ENCODE peak calls at places on chromosome 21, in six cellular contexts. I, J, H, T, G and N are unnamed samples.

GRCh38 chr21:38377165-38378093 is 120.6 kb downstream of the KCNJ15 start:
- DNase-seq in I (no peak), J (no peak), H (no peak), T (no peak), G (no peak), N (no peak)

GRCh38 chr21:37207441-37208009 is 59.6 kb downstream of the VPS26C start:
- DNase-seq in I (no peak), J (peak; percentile 93), H (no peak), T (peak; percentile 82), G (no peak), N (no peak)

GRCh38 chr21:42118121-42118795 is 47.1 kb downstream of the UMODL1 start:
- DNase-seq in I (no peak), J (no peak), H (no peak), T (no peak), G (no peak), N (no peak)

GRCh38 chr21:37463083-37463780 is 96.7 kb downstream of the DYRK1A start:
- DNase-seq in I (no peak), J (peak; percentile 32), H (no peak), T (peak; percentile 12), G (peak; percentile 41), N (peak; percentile 47)

GRCh38 chr21:21631961-21632360 is 633.8 kb downstream of the NCAM2 start:
- DNase-seq in I (no peak), J (no peak), H (no peak), T (no peak), G (no peak), N (no peak)

GRCh38 chr21:33761104-33762036 is 119.1 kb downstream of the ITSN1 start:
- DNase-seq in I (no peak), J (peak; percentile 73), H (no peak), T (no peak), G (peak; percentile 72), N (no peak)

GRCh38 chr21:17732306-17732705 is 86.8 kb downstream of the C21orf91 start:
- DNase-seq in I (no peak), J (no peak), H (no peak), T (no peak), G (no peak), N (no peak)

GRCh38 chr21:46148106-46148505 is 7.3 kb downstream of the FTCD start:
- DNase-seq in I (peak; percentile 5), J (no peak), H (no peak), T (no peak), G (no peak), N (no peak)

GRCh38 chr21:23792300-23792699 is 1815.0 kb downstream of the MRPL39 start:
- DNase-seq in I (no peak), J (no peak), H (no peak), T (no peak), G (no peak), N (no peak)

GRCh38 chr21:42559326-42559725 is 45.7 kb downstream of the SLC37A1 start:
- DNase-seq in I (peak; percentile 7), J (no peak), H (no peak), T (no peak), G (no peak), N (no peak)

GRCh38 chr21:42570841-42571387 is 57.3 kb downstream of the SLC37A1 start:
- DNase-seq in I (peak; percentile 16), J (no peak), H (no peak), T (no peak), G (no peak), N (peak; percentile 36)

GRCh38 chr21:26966978-26967913 is at the start of gene ADAMTS5:
- DNase-seq in I (peak; percentile 58), J (no peak), H (peak; percentile 69), T (no peak), G (no peak), N (peak; percentile 74)

GRCh38 chr21:26964379-26964778 is 2.5 kb downstream of the ADAMTS5 start:
- DNase-seq in I (peak; percentile 56), J (no peak), H (no peak), T (no peak), G (no peak), N (peak; percentile 74)

GRCh38 chr21:26966360-26966977 is 419 bp downstream of the ADAMTS5 start:
- DNase-seq in I (no peak), J (no peak), H (peak; percentile 57), T (no peak), G (no peak), N (peak; percentile 50)

GRCh38 chr21:26965567-26966359 is 1.1 kb downstream of the ADAMTS5 start:
- DNase-seq in I (peak; percentile 85), J (no peak), H (peak; percentile 88), T (no peak), G (no peak), N (peak; percentile 89)

DNA sequence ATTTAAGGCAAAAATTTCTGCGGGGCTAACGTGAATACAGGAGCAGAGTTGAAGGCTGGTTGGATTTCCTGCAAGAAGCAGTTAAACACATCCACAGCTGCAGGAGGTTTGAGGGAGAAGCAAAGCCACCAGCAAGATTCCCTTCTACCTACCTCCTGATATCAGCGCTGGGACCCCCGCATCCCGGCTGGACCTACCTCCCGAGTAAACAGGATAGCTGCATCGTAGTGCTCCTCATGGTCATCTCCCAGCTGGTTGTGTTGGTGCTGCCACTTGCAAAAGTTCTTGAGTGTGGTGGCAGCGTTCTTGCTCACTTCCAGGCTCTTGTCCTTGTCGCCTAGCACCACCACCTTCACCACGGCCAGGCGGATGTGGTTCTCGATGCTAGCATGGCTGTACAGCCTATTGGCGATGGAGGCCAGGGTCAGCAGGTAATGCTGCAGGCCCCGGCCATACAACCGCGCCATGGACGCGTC is 1.8 kb downstream of the ADAMTS5 start:
- DNase-seq in I (no peak), J (no peak), H (no peak), T (no peak), G (no peak), N (no peak)
- TF ChIP-seq CREB1 in I (no peak), J (no peak), H (no peak), T (no peak), G (no peak), N (no peak)

DNA sequence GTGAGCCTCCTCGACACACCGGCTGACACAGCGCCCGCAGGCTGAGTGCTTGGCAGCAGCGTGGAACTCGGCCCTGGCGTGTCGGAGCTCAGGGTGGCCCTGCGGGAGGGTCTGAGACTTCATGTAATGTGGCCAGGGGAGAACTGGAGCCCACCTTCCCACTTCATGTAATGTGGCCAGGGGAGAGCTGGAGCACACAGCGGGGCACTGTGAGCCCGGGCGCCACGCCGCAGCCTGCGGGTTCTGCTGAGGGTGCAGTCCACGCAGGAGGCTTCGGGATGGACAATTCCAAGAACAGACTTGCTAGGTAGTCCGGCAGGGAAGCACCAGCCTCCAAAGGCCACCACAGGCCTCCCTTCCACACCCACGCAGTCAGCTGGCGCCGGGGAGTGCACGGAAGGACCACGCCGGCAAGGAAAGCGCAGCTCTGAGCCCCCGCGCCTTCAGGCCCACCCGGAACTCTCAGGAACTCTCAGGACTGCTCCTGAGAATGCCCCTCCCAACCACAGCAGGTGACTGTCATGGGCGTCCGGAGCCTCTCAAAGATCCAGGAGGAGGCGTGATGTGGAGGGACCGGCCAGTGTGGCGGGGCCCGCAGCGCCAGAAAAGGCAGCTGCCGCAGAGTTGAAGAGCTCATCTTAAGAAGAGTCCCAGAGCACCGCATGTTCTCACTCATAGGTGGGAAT is 19.3 kb upstream of the ADARB1 start:
- DNase-seq in I (no peak), J (no peak), H (no peak), T (no peak), G (no peak), N (no peak)
- TF ChIP-seq CREB1 in I (no peak), J (no peak), H (no peak), T (no peak), G (no peak), N (no peak)

GRCh38 chr21:15278279-15278678 is 213.5 kb upstream of the NRIP1 start:
- DNase-seq in I (no peak), J (no peak), H (no peak), T (no peak), G (no peak), N (no peak)

GRCh38 chr21:15275615-15276228 is 210.9 kb upstream of the NRIP1 start:
- DNase-seq in I (no peak), J (no peak), H (no peak), T (no peak), G (no peak), N (no peak)

GRCh38 chr21:15274701-15275255 is 210.0 kb upstream of the NRIP1 start:
- DNase-seq in I (no peak), J (no peak), H (no peak), T (no peak), G (no peak), N (no peak)

GRCh38 chr21:15277498-15277897 is 212.7 kb upstream of the NRIP1 start:
- DNase-seq in I (no peak), J (no peak), H (no peak), T (no peak), G (no peak), N (no peak)

DNA sequence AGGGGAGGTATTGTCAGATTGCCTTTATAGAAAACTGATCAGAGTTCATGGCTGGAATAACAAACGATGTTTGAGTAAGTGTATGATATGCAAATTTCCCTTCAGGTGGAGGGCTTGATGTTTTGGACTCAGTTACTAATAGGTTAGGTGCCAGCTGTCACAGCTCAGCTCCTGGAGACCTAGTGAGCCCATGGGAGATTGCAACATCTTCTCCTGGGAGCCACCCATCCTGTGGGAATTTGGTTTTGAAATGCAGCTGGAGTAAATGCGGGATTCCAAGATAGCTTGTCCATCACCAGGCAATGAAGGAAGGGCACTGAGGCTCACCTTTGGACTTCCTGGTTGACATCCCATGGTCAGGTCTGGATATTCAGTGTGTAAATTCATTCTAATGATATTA is 211.4 kb upstream of the NRIP1 start:
- DNase-seq in I (no peak), J (no peak), H (no peak), T (no peak), G (no peak), N (no peak)
- TF ChIP-seq CREB1 in I (no peak), J (no peak), H (no peak), T (no peak), G (no peak), N (no peak)

GRCh38 chr21:19855522-19855921 is 1142.7 kb upstream of the NCAM2 start:
- DNase-seq in I (no peak), J (no peak), H (no peak), T (no peak), G (no peak), N (no peak)

GRCh38 chr21:19850157-19850556 is 1148.1 kb upstream of the NCAM2 start:
- DNase-seq in I (no peak), J (no peak), H (no peak), T (no peak), G (peak; percentile 10), N (no peak)

GRCh38 chr21:19853061-19853460 is 1145.1 kb upstream of the NCAM2 start:
- DNase-seq in I (no peak), J (no peak), H (no peak), T (no peak), G (no peak), N (no peak)

DNA sequence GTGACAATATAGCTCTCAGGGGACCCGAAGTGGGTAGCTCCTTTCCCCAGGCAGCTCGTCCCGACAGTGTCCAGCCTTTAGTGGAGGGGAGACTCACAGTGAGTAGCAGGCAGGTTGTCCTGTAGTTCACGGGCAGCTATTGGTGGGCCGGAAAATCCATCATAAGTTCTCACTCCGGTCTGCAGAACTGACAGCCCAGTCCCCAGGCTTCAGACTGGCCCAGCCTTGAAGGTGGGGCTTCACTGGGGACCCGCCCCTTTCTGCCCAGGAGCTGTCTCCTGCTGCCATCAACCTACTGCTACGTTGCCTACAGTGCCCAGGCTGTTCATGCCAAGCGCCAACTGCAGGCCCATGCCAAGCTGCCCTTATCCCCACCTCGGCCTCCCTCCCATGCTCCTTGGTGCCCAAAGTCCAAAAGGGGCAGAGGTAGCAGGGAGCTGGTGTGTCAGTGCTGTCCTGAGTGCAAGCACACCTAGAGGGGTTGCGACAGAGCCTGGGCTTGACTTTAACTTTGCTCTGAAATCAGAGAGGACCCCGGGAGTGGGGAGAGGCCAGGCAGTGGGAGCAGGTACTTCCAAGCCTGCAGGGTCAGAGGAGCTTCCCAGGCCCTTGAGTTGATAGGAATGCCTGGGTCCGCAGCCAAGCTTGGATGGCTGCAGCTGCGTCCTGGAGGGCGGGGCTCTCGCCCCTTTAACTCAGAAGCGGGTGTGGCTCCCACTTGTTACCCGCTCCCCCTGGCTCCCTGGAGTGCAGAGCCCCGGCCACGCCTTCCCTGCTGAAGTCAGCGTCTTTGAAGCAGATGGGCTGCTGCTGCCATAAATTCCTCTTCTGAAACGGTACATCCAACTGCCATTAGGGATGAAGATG is 1144.3 kb upstream of the NCAM2 start:
- DNase-seq in I (peak; percentile 16), J (no peak), H (no peak), T (no peak), G (peak; percentile 23), N (peak; percentile 6)
- TF ChIP-seq CREB1 in I (no peak), J (no peak), H (no peak), T (no peak), G (no peak), N (no peak)